ENCODE peak calls at places on chromosomes 6 and 20, in five cellular contexts. O is AG09319, G is neural crest cell, P is HL-60, Y is kidney. T is an unnamed sample.

GRCh38 chr20:25304025-25304549 is 56.2 kb downstream of the PYGB start:
- DNase-seq in G (no peak), Y (no peak), P (no peak), O (no peak), T (no peak)

GRCh38 chr20:55744896-55745295 is 260.4 kb downstream of the CBLN4 start:
- DNase-seq in O (no peak), P (no peak), G (no peak), Y (no peak), T (no peak)

GRCh38 chr6:39848171-39848570 is 56.0 kb downstream of the DAAM2 start:
- DNase-seq in G (no peak), P (no peak), O (no peak), Y (no peak), T (no peak)

GRCh38 chr6:166769648-166770047 is 142.6 kb upstream of the RPS6KA2 start:
- DNase-seq in G (no peak), P (no peak), Y (no peak), O (no peak), T (no peak)

GRCh38 chr6:99219788-99220187 is 129.7 kb downstream of the FAXC start:
- DNase-seq in G (peak; percentile 10), O (no peak), P (no peak), Y (no peak), T (no peak)

GRCh38 chr20:1171461-1172093 is 13.2 kb downstream of the TMEM74B start:
- DNase-seq in G (peak; percentile 46), O (no peak), P (no peak), Y (no peak), T (no peak)

GRCh38 chr6:123763904-123764303 is 39.8 kb upstream of the NKAIN2 start:
- DNase-seq in O (no peak), P (no peak), G (no peak), Y (no peak), T (no peak)

GRCh38 chr20:6395695-6396094 is 272.9 kb upstream of the FERMT1 start:
- DNase-seq in Y (no peak), P (peak; percentile 22), G (no peak), O (no peak), T (no peak)

GRCh38 chr6:31058128-31058894 is 48.0 kb downstream of the MUC22 start:
- DNase-seq in P (peak; percentile 15), G (no peak), Y (no peak), O (peak; percentile 63), T (no peak)

GRCh38 chr6:83696674-83697073 is 12.2 kb downstream of the SNAP91 start:
- DNase-seq in O (no peak), P (no peak), G (no peak), Y (no peak), T (no peak)

GRCh38 chr20:20368414-20369352 is 779 bp downstream of the INSM1 start:
- DNase-seq in G (no peak), Y (peak; percentile 62), P (no peak), O (no peak), T (no peak)

GRCh38 chr6:10033223-10033829 is 381.5 kb downstream of the TFAP2A start:
- DNase-seq in Y (no peak), G (no peak), P (no peak), O (peak; percentile 35), T (no peak)

GRCh38 chr20:61436674-61437279 is 184.7 kb downstream of the CDH4 start:
- DNase-seq in Y (peak; percentile 59), O (no peak), P (no peak), G (peak; percentile 61), T (no peak)

GRCh38 chr6:168159503-168159902 is 80.5 kb upstream of the FRMD1 start:
- DNase-seq in O (no peak), Y (no peak), P (no peak), G (no peak), T (no peak)

GRCh38 chr20:3786665-3787639 is at the start of gene CENPB:
- DNase-seq in O (no peak), Y (peak; percentile 96), G (peak; percentile 94), P (peak; percentile 83), T (no peak)

GRCh38 chr6:55666811-55667210 is 87.8 kb upstream of the HMGCLL1 start:
- DNase-seq in G (no peak), O (no peak), Y (no peak), P (no peak), T (no peak)

GRCh38 chr6:25713802-25714201 is 40.7 kb upstream of the SLC17A4 start:
- DNase-seq in O (no peak), G (no peak), P (no peak), Y (no peak), T (no peak)

GRCh38 chr6:25371037-25371347 is 91.8 kb downstream of the CARMIL1 start:
- DNase-seq in Y (no peak), O (no peak), P (no peak), G (no peak), T (no peak)

GRCh38 chr6:13390658-13391057 is 62.3 kb upstream of the TBC1D7 start:
- DNase-seq in Y (no peak), G (no peak), P (no peak), O (no peak), T (no peak)

GRCh38 chr6:41724638-41725501 is 10.5 kb downstream of the TFEB start:
- DNase-seq in G (no peak), O (no peak), Y (peak; percentile 47), P (no peak), T (no peak)

GRCh38 chr6:73696990-73697651 is 1.1 kb downstream of the CD109 start:
- DNase-seq in G (no peak), Y (no peak), P (no peak), O (no peak), T (no peak)

GRCh38 chr6:47146426-47147174 is 104.5 kb upstream of the ADGRF1 start:
- DNase-seq in G (no peak), Y (no peak), P (no peak), O (no peak), T (no peak)

GRCh38 chr6:67248077-67248476 is 1387.0 kb upstream of the ADGRB3 start:
- DNase-seq in Y (no peak), G (no peak), O (no peak), P (no peak), T (no peak)

GRCh38 chr6:89311853-89312531 is 3.1 kb downstream of the GABRR2 start:
- DNase-seq in O (no peak), Y (peak; percentile 81), G (peak; percentile 30), P (no peak), T (no peak)

GRCh38 chr20:4061989-4062388 is 46.6 kb upstream of the RNF24 start:
- DNase-seq in Y (no peak), P (no peak), O (no peak), G (no peak), T (no peak)

GRCh38 chr6:4180653-4181255 is 45.4 kb upstream of the ECI2 start:
- DNase-seq in Y (no peak), G (no peak), P (no peak), O (no peak), T (no peak)

GRCh38 chr6:57040011-57040410 is 6.5 kb upstream of the KIAA1586 start:
- DNase-seq in G (no peak), P (no peak), Y (no peak), O (no peak), T (no peak)

GRCh38 chr20:47406849-47407682 is 50.6 kb upstream of the ZMYND8 start:
- DNase-seq in O (no peak), P (no peak), G (no peak), Y (no peak), T (no peak)

GRCh38 chr6:90669846-90670245 is 83.0 kb upstream of the MAP3K7 start:
- DNase-seq in P (no peak), O (no peak), G (no peak), Y (no peak), T (no peak)

GRCh38 chr6:73028124-73028766 is 197.1 kb downstream of the KHDC1L start:
- DNase-seq in P (no peak), Y (no peak), G (no peak), O (no peak), T (no peak)

GRCh38 chr6:134247271-134247833 is 70.6 kb downstream of the SGK1 start:
- DNase-seq in Y (no peak), G (no peak), O (no peak), P (no peak), T (no peak)

GRCh38 chr6:66481216-66481615 is 774.2 kb upstream of the EYS start:
- DNase-seq in Y (no peak), P (no peak), O (no peak), G (no peak), T (no peak)

GRCh38 chr20:1437222-1437904 is 29.3 kb downstream of the NSFL1C start:
- DNase-seq in P (peak; percentile 34), O (peak; percentile 60), Y (peak; percentile 88), G (peak; percentile 76), T (no peak)

GRCh38 chr6:20534295-20534897 is at the start of gene CDKAL1:
- DNase-seq in G (peak; percentile 77), O (peak; percentile 78), P (peak; percentile 84), Y (peak; percentile 92), T (no peak)

GRCh38 chr20:60500038-60500701 is 541.9 kb downstream of the CDH26 start:
- DNase-seq in G (no peak), Y (no peak), O (no peak), P (no peak), T (no peak)

GRCh38 chr6:137911675-137912158 is 44.7 kb downstream of the TNFAIP3 start:
- DNase-seq in G (no peak), O (no peak), P (no peak), Y (no peak), T (no peak)

GRCh38 chr6:137910843-137911456 is 43.9 kb downstream of the TNFAIP3 start:
- DNase-seq in O (no peak), Y (no peak), P (no peak), G (no peak), T (no peak)

GRCh38 chr6:137909533-137909932 is 42.5 kb downstream of the TNFAIP3 start:
- DNase-seq in G (no peak), Y (no peak), P (no peak), O (no peak), T (no peak)

GRCh38 chr6:137912813-137913212 is 45.8 kb downstream of the TNFAIP3 start:
- DNase-seq in Y (no peak), O (no peak), P (no peak), G (no peak), T (no peak)

DNA sequence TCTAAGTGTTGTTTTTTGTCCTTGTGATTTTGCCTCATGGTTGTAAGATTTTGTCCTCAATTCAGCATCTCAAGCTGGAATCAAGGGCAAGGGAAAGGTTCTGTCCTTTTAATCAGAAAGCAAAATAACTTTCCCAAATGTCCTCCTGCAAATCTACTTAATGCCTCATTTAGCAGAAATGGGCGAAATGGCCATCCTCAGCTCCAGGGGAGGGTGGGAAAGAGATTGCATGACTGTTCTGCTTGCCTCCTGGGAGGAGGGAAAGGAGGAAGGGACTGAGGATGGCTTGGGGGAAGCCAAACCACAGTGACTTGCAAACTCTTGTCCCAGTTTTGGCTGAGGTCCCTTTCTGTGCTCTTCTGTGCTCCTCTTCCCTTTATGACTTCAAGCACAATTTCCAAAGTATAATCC is 43.4 kb downstream of the TNFAIP3 start:
- DNase-seq in G (no peak), Y (no peak), P (peak; percentile 72), O (no peak), T (no peak)
- TF ChIP-seq CTCF in G (no peak), Y (no peak), P (no peak), O (no peak), T (no peak)

GRCh38 chr20:44209691-44210421 is 715 bp downstream of the OSER1 start:
- DNase-seq in P (no peak), Y (no peak), G (no peak), O (no peak), T (no peak)
- TF ChIP-seq CTCF in P (no peak), Y (no peak), G (no peak), O (no peak), T (no peak)

GRCh38 chr6:33247977-33248642 is 23.6 kb downstream of the VPS52 start:
- DNase-seq in G (peak; percentile 96), O (peak; percentile 59), Y (peak; percentile 94), P (peak; percentile 55), T (no peak)
- TF ChIP-seq CTCF in G (peak; percentile 98), O (peak; percentile 88), Y (peak; percentile 99), P (peak; percentile 94), T (peak; percentile 100)

GRCh38 chr6:28212510-28213212 is 12.4 kb upstream of the ZSCAN9 start:
- DNase-seq in G (peak; percentile 28), Y (no peak), O (peak; percentile 71), P (peak; percentile 52), T (no peak)
- TF ChIP-seq CTCF in G (no peak), Y (no peak), O (no peak), P (no peak), T (peak; percentile 47)